ENCODE peak calls at places on chromosomes 3 and 15, in ten cellular contexts. H is A549, R is WTC11, T is progenitor cell of endocrine pancreas, N is GM23338, U is mammary epithelial cell, I is hepatocyte, J is colonic mucosa, W is foreskin fibroblast, V is GM12865. O is an unnamed sample.

GRCh38 chr3:192481638-192482037 is 245.7 kb downstream of the FGF12 start:
- DNase-seq in U (peak; percentile 39), V (no peak), H (no peak), N (no peak), R (no peak), J (no peak), W (no peak), T (no peak), I (peak; percentile 12), O (no peak)

GRCh38 chr3:46214751-46215352 is 6.7 kb upstream of the CCR1 start:
- DNase-seq in N (peak; percentile 79), R (peak; percentile 63), T (no peak), H (peak; percentile 2), I (peak; percentile 19), W (no peak), U (no peak), V (peak; percentile 56), J (no peak), O (no peak)

GRCh38 chr15:93372209-93372910 is 283.3 kb upstream of the RGMA start:
- DNase-seq in J (no peak), U (no peak), W (no peak), N (no peak), H (no peak), V (no peak), T (no peak), I (no peak), R (no peak), O (no peak)

GRCh38 chr3:153373571-153373970 is 211.5 kb downstream of the RAP2B start:
- DNase-seq in U (no peak), V (peak; percentile 22), R (no peak), I (no peak), W (peak; percentile 18), H (no peak), J (no peak), T (no peak), N (no peak), O (no peak)

GRCh38 chr15:22227411-22227810 is 147.1 kb downstream of the OR4M2 start:
- DNase-seq in J (no peak), T (no peak), N (no peak), W (no peak), H (no peak), V (no peak), I (no peak), R (no peak), U (no peak), O (no peak)

GRCh38 chr3:107487490-107487889 is 35.3 kb upstream of the BBX start:
- DNase-seq in V (no peak), H (no peak), R (no peak), J (no peak), W (no peak), U (no peak), I (no peak), T (no peak), N (no peak), O (no peak)

GRCh38 chr3:34037263-34037662 is 238.8 kb downstream of the PDCD6IP start:
- DNase-seq in R (no peak), J (no peak), W (no peak), H (no peak), U (no peak), N (no peak), I (no peak), T (no peak), V (no peak), O (no peak)

GRCh38 chr3:95399580-95399979 is 1336.7 kb downstream of the NSUN3 start:
- DNase-seq in R (no peak), N (no peak), T (no peak), J (no peak), W (no peak), H (no peak), U (no peak), I (peak; percentile 8), V (no peak), O (no peak)

GRCh38 chr3:111774622-111775021 is 84.4 kb upstream of the PHLDB2 start:
- DNase-seq in J (no peak), I (no peak), W (no peak), H (no peak), R (no peak), V (no peak), U (no peak), T (no peak), N (no peak), O (no peak)

GRCh38 chr15:50257924-50258323 is 7.6 kb downstream of the HDC start:
- DNase-seq in W (peak; percentile 74), U (peak; percentile 35), R (no peak), T (no peak), H (peak; percentile 60), I (no peak), J (no peak), N (no peak), V (no peak), O (no peak)

GRCh38 chr3:14146381-14147062 is 21.7 kb downstream of the TMEM43 start:
- DNase-seq in W (peak; percentile 47), R (no peak), H (no peak), U (no peak), J (no peak), T (no peak), N (no peak), I (no peak), V (no peak), O (peak; percentile 28)

GRCh38 chr3:14150078-14150477 is 25.2 kb downstream of the TMEM43 start:
- DNase-seq in W (no peak), T (no peak), I (no peak), V (no peak), R (no peak), H (no peak), U (no peak), N (no peak), J (no peak), O (no peak)

GRCh38 chr3:14147617-14148016 is 22.8 kb downstream of the TMEM43 start:
- DNase-seq in H (no peak), V (no peak), T (no peak), J (no peak), R (no peak), W (no peak), I (no peak), N (peak; percentile 38), U (no peak), O (no peak)

GRCh38 chr3:14147063-14147435 is 22.2 kb downstream of the TMEM43 start:
- DNase-seq in H (no peak), I (no peak), T (no peak), U (no peak), V (no peak), R (no peak), N (no peak), J (no peak), W (no peak), O (no peak)

GRCh38 chr3:14148041-14148985 is 23.5 kb downstream of the TMEM43 start:
- DNase-seq in W (no peak), H (no peak), U (no peak), V (no peak), I (no peak), N (peak; percentile 97), J (no peak), R (peak; percentile 86), T (no peak), O (no peak)
- TF ChIP-seq CTCF in W (peak; percentile 9), H (no peak), U (peak; percentile 27), V (no peak), I (no peak), N (peak; percentile 66), J (no peak), R (no peak), T (no peak), O (no peak)

DNA sequence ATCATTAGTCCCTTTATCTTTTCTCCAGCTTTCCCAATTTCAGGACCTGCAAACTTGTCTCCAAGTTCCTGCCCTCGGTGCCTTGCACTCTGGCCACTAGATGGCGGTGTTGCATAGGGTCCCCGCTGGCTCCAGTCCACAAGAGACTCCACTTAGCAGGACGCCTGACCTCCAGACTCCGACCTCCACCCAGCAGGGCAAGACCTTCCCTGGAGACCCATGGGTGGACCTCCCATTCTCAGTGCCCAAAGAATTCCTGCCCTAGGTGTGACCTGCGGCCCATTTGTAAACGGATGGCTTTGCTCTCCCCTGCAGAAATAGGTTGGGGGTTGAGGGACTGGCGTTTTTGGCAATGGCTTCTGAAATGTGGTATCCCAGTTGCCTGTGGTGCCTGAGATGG is 82.6 kb downstream of the LSM3 start:
- DNase-seq in N (peak; percentile 86), I (peak; percentile 88), V (peak; percentile 83), U (peak; percentile 46), W (peak; percentile 90), T (peak; percentile 84), R (peak; percentile 92), H (peak; percentile 87), J (peak; percentile 88), O (peak; percentile 69)
- TF ChIP-seq CTCF in N (peak; percentile 98), I (peak; percentile 94), V (peak; percentile 97), U (peak; percentile 98), W (peak; percentile 98), T (peak; percentile 96), R (peak; percentile 99), H (peak; percentile 95), J (peak; percentile 95), O (peak; percentile 96)

DNA sequence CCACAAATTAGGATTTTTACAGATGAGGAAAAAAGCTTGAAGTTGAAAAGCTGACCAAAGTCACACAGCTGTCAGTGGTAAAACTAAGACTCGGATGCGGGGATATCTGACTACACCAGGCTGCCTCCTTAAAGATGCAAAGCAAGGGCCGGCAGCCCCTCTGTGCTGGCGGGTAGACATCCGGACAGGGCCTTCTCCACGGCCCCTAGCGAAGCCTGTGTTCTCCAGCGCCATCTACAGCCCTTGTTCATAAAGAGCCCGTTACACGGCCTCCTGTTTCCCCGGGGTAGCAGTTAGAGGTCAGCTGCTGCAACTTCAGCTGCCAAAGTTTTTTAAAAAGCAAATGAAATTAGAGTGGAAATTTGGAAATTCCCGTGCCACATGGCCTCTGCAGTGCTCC is 383.0 kb downstream of the TBL1XR1 start:
- DNase-seq in H (peak; percentile 39), V (peak; percentile 41), J (peak; percentile 58), R (peak; percentile 87), W (peak; percentile 45), T (peak; percentile 41), I (peak; percentile 81), U (peak; percentile 17), N (peak; percentile 95), O (peak; percentile 51)
- TF ChIP-seq CTCF in H (peak; percentile 19), V (peak; percentile 50), J (peak; percentile 60), R (peak; percentile 54), W (peak; percentile 70), T (peak; percentile 67), I (peak; percentile 65), U (peak; percentile 46), N (peak; percentile 83), O (peak; percentile 23)

DNA sequence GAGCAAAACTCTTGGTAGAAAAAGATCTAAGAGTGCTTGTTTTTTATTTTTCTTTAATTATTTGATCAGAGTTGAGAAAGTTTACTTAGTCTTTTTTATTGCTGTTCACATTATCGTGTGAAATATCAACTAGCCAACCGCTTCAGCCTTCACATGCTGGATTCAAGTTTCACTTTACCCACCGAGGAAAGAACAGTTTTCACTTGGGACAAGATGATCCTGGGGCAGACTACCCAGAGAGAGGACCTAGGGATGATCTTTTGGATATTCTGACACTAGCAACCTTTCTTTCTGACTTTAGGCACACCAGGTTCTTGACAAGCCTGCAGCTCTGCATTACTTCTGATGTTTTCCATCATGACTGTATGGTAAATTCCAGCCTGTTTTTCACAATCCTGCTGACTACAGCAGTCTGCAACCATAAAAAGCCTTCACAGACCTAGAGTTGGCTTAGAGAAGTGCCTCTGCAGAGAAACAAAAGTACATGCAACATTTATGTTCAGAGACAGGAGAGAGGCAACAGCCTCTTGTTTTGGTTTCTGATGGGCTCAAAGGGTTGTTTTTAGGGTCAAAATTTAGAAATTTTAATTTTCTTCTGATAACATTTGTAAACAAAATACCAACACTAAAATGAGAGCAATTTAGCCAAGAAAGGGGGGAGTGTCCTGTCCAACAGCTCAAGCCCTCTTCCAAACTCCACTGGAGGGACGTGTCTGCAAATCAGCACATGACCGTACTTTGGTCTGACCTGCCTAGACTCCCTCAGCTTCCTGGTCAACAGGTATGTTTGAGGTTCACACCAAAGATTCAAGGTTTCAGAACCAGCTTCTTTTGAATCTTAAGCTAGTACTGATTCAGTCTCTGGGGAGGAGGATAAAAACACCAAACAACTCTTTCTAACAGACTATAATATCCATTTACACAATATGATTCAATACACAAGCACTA is 861 bp downstream of the ABI3BP start:
- DNase-seq in J (peak; percentile 54), H (peak; percentile 16), N (no peak), U (peak; percentile 30), V (peak; percentile 34), I (peak; percentile 49), W (peak; percentile 71), R (no peak), T (no peak), O (no peak)
- TF ChIP-seq CTCF in J (no peak), H (no peak), N (no peak), U (no peak), V (no peak), I (no peak), W (no peak), R (no peak), T (no peak), O (no peak)

O was measured in mesothelial cell of epicardium.